ENCODE peak calls at places on chromosomes 3 and 15, in ten cellular contexts. U is heart left ventricle, R is psoas muscle, O is endothelial cell, T is body of pancreas, I is lower leg skin, G is uterus, J is GM20000, M is AG04449, P is SK-N-SH. H is an unnamed sample.

GRCh38 chr15:31214864-31215489 is 111.7 kb upstream of the KLF13 start:
- DNase-seq in U (peak; percentile 45), R (peak; percentile 32), O (no peak), T (peak; percentile 61), I (peak; percentile 69), G (peak; percentile 31), J (no peak), M (no peak), P (no peak), H (peak; percentile 76)

GRCh38 chr15:92637621-92638020 is 18.0 kb downstream of the FAM174B start:
- DNase-seq in U (no peak), R (no peak), O (no peak), T (no peak), I (no peak), G (no peak), J (no peak), M (no peak), P (no peak), H (no peak)

GRCh38 chr3:194705761-194706160 is 20.1 kb downstream of the FAM43A start:
- DNase-seq in U (no peak), R (no peak), O (no peak), T (no peak), I (no peak), G (no peak), J (no peak), M (no peak), P (no peak), H (no peak)

GRCh38 chr15:68635142-68635541 is 56.3 kb downstream of the CORO2B start:
- DNase-seq in U (peak; percentile 50), R (no peak), O (no peak), T (no peak), I (no peak), G (peak; percentile 40), J (no peak), M (no peak), P (peak; percentile 63), H (no peak)

GRCh38 chr3:12501360-12502020 is 17.2 kb downstream of the TSEN2 start:
- DNase-seq in U (no peak), R (no peak), O (no peak), T (peak; percentile 71), I (no peak), G (no peak), J (no peak), M (no peak), P (no peak), H (peak; percentile 89)

GRCh38 chr3:82354181-82354696 is 592.8 kb upstream of the GBE1 start:
- DNase-seq in U (peak; percentile 26), R (no peak), O (no peak), T (peak; percentile 53), I (no peak), G (no peak), J (no peak), M (no peak), P (no peak), H (no peak)

GRCh38 chr3:168467085-168467714 is 371.5 kb upstream of the GOLIM4 start:
- DNase-seq in U (no peak), R (no peak), O (peak; percentile 35), T (peak; percentile 29), I (no peak), G (no peak), J (peak; percentile 23), M (no peak), P (peak; percentile 23), H (peak; percentile 56)

GRCh38 chr3:37458162-37458895 is 283.9 kb upstream of the LRRFIP2 start:
- DNase-seq in U (peak; percentile 48), R (peak; percentile 59), O (peak; percentile 47), T (peak; percentile 7), I (no peak), G (peak; percentile 66), J (no peak), M (no peak), P (no peak), H (no peak)

GRCh38 chr3:151468284-151468917 is 7.5 kb upstream of the IGSF10 start:
- DNase-seq in U (no peak), R (no peak), O (peak; percentile 61), T (peak; percentile 74), I (peak; percentile 19), G (no peak), J (peak; percentile 66), M (no peak), P (peak; percentile 58), H (peak; percentile 80)

GRCh38 chr15:90512981-90513380 is 16.7 kb upstream of the CRTC3 start:
- DNase-seq in U (no peak), R (no peak), O (no peak), T (no peak), I (no peak), G (no peak), J (no peak), M (no peak), P (no peak), H (no peak)

GRCh38 chr3:138950006-138950644 is 3.1 kb downstream of the FOXL2NB start:
- DNase-seq in U (no peak), R (no peak), O (peak; percentile 55), T (no peak), I (no peak), G (no peak), J (no peak), M (no peak), P (peak; percentile 73), H (peak; percentile 44)

DNA sequence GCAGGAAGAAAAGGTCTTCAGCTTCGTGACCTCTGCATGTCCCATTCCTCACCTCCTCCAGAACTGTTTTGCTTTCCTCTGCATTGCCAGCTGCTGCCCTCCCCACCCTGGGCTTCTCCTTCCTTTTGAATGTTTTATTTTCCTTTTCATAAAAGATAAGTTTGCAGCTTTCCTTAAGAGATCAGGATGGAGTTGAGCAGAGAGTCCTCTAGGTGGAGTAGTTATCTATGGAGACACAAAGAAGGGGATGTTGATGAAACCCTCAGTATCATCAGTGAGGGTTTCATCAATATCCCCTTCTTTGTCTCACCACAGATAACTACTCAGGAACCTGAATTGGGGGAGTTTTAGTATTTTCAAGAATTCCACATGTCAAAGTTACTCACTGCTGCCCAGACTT is 19.0 kb upstream of the SLC25A36 start:
- DNase-seq in U (no peak), R (no peak), O (no peak), T (no peak), I (no peak), G (no peak), J (peak; percentile 32), M (no peak), P (no peak), H (peak; percentile 52)
- TF ChIP-seq CTCF in U (no peak), R (peak; percentile 33), O (no peak), T (peak; percentile 38), I (no peak), G (no peak), J (peak; percentile 31), M (peak; percentile 34), P (peak; percentile 63), H (peak; percentile 61)

DNA sequence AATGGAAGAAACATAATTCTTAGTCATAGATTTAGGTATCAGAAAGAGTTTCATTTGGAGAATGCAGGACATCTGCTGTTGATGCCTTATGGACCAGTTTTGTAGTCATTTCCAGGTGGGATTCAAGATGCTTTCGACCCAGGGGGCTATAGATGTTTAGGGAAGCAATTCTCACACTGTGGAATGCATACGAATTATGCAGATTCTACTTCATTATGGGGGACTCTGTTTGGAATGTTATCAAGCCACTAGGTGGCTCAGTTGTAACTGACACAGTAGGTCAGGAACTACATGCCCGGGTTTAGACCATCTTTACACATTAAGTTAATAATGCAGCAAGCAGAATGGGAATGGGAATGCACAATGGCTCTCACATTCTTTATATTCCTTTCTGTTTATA is 1359.8 kb downstream of the ZPLD1 start:
- DNase-seq in U (no peak), R (no peak), O (no peak), T (no peak), I (no peak), G (no peak), J (peak; percentile 1), M (no peak), P (no peak), H (no peak)
- TF ChIP-seq CTCF in U (no peak), R (no peak), O (no peak), T (peak; percentile 30), I (no peak), G (no peak), J (no peak), M (no peak), P (peak; percentile 28), H (no peak)

GRCh38 chr15:84748274-84749110 is at the start of gene ZNF592:
- DNase-seq in U (peak; percentile 90), R (peak; percentile 88), O (peak; percentile 78), T (peak; percentile 84), I (peak; percentile 53), G (peak; percentile 90), J (peak; percentile 92), M (no peak), P (peak; percentile 92), H (peak; percentile 79)
- TF ChIP-seq CTCF in U (no peak), R (peak; percentile 58), O (no peak), T (peak; percentile 76), I (no peak), G (no peak), J (no peak), M (peak; percentile 17), P (no peak), H (no peak)

DNA sequence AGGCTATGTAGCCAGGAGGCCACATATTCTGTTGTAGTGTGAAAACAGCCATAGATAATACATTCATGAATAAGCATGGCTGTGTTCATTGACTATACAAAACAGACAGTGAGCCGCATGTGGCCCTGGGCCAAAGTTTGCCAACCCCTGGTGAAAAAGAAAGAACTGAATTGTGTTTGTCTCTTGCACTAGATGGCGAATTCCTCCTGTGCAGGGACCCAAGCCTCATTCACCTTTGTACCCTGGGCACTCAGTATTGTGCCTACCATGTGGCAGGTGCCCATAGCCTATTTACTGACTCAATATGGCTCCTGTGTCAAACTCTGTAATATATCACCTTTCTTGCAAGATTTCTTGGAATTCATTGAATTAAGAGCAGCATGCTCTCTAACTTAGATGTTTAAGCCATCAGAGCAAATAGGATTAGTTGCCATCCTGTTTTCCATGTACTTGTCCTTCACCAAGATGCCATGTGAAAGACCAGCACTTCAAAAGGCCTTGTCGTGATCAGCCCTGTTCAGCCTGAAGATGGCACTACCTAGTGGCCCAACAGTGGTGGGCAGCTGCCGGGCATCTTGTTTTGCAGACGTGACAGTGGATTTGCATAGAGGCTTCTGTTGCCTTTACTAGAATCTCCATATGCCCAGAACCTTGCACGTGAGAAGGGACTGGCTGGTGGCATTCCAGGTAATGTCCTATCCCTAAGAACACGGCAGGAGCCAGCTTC is 50.9 kb upstream of the CMTM7 start:
- DNase-seq in U (no peak), R (no peak), O (no peak), T (no peak), I (no peak), G (no peak), J (no peak), M (no peak), P (no peak), H (peak; percentile 14)
- TF ChIP-seq CTCF in U (no peak), R (no peak), O (no peak), T (no peak), I (no peak), G (no peak), J (no peak), M (no peak), P (peak; percentile 21), H (peak; percentile 22)

DNA sequence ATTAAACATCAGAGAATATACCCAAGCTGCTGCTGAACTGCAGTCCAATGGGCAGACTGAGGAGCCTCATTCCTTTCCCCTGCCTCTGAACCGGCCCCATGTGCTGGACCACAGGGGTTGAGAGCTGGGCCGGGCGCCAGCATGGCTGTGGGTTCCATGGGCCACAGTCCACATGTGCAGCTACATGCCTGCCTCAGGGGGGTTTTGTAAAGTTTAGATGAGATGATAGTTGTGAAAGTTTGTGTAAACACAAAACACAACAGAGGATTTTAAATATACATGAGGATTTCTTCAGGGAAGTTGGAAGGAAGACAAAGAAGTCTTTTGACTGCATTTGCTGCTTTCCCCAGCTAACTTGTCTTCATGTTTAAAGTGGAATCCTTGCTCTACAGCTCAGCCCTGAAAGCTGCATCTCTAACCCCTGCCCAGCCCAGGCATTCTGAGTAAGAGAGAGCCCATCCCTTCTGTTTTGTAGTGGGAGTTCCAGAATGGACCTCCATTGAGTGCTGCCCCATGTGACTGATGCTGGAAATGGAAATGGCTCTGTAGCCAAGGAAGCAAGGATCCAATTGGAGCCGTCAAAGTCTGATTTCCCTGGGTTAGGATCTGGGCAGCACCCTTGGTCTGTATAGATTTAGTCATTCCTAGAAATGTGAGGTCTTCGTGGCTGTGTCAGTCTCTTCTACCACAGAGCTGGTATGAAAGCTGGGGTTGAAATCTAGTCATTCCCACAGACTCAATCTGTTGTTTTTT is 17.5 kb downstream of the SLC12A8 start:
- DNase-seq in U (no peak), R (no peak), O (no peak), T (no peak), I (no peak), G (no peak), J (no peak), M (peak; percentile 49), P (no peak), H (peak; percentile 36)
- TF ChIP-seq CTCF in U (no peak), R (no peak), O (no peak), T (no peak), I (no peak), G (no peak), J (no peak), M (peak; percentile 9), P (no peak), H (peak; percentile 3)

H was measured in fibroblast of pulmonary artery.